ENCODE peak calls at places on chromosomes 6 and 20, in six cellular contexts. M, I, C, D, V and L are unnamed samples.

GRCh38 chr20:44738779-44739477 is 6.7 kb upstream of the KCNK15 start:
- DNase-seq in I (peak; percentile 46), M (no peak), D (no peak), V (peak; percentile 74), C (peak; percentile 42), L (no peak)

GRCh38 chr6:73285674-73286283 is 22.8 kb upstream of the KHDC1 start:
- DNase-seq in C (no peak), V (no peak), I (no peak), M (no peak), D (no peak), L (no peak)

GRCh38 chr20:23532533-23532932 is 35.8 kb downstream of the CST9L start:
- DNase-seq in C (no peak), I (no peak), D (no peak), V (no peak), M (no peak), L (no peak)

GRCh38 chr20:63177785-63178444 is 38.0 kb downstream of the YTHDF1 start:
- DNase-seq in D (peak; percentile 62), I (no peak), M (no peak), V (no peak), C (no peak), L (no peak)

GRCh38 chr20:4063631-4064030 is 48.3 kb upstream of the RNF24 start:
- DNase-seq in C (no peak), I (no peak), D (no peak), M (no peak), V (no peak), L (no peak)

GRCh38 chr6:154164397-154164796 is 125.4 kb downstream of the OPRM1 start:
- DNase-seq in M (no peak), D (no peak), I (peak; percentile 40), C (no peak), V (peak; percentile 47), L (no peak)

GRCh38 chr6:166420351-166420750 is 37.6 kb upstream of the MPC1 start:
- DNase-seq in V (no peak), C (no peak), D (no peak), M (no peak), I (no peak), L (no peak)

GRCh38 chr6:163414117-163414366 is 476 bp upstream of the QKI start:
- DNase-seq in I (no peak), C (no peak), D (peak; percentile 93), M (no peak), V (peak; percentile 33), L (no peak)

GRCh38 chr6:161223646-161224045 is 50.2 kb downstream of the AGPAT4 start:
- DNase-seq in I (no peak), C (no peak), M (no peak), V (no peak), D (no peak), L (no peak)

GRCh38 chr6:145427232-145427631 is 308.1 kb downstream of the EPM2A start:
- DNase-seq in V (no peak), I (no peak), D (no peak), M (no peak), C (no peak), L (no peak)

GRCh38 chr6:14468656-14469321 is 351.2 kb downstream of the CD83 start:
- DNase-seq in V (no peak), C (no peak), I (no peak), M (no peak), D (no peak), L (no peak)

GRCh38 chr20:49987015-49987867 is 4.5 kb downstream of the SNAI1 start:
- DNase-seq in M (no peak), D (no peak), I (no peak), C (no peak), V (no peak), L (no peak)

GRCh38 chr6:127342296-127342945 is 988 bp downstream of the ECHDC1 start:
- DNase-seq in C (peak; percentile 38), V (no peak), M (no peak), D (no peak), I (peak; percentile 34), L (no peak)

GRCh38 chr20:9068232-9068781 is 580 bp upstream of the PLCB4 start:
- DNase-seq in I (peak; percentile 40), C (peak; percentile 36), V (no peak), D (peak; percentile 69), M (no peak), L (no peak)

GRCh38 chr20:46683939-46684750 is 5.1 kb downstream of the TP53RK start:
- DNase-seq in V (peak; percentile 65), I (peak; percentile 85), C (no peak), D (no peak), M (no peak), L (no peak)

GRCh38 chr6:7593234-7593633 is 3.2 kb downstream of the SNRNP48 start:
- DNase-seq in V (no peak), D (no peak), C (no peak), M (no peak), I (no peak), L (no peak)

GRCh38 chr20:35091808-35092523 is 641 bp downstream of the TRPC4AP start:
- DNase-seq in M (no peak), C (peak; percentile 13), D (no peak), V (no peak), I (no peak), L (peak; percentile 75)

GRCh38 chr20:8330785-8331699 is 199.0 kb downstream of the PLCB1 start:
- DNase-seq in I (no peak), V (no peak), D (no peak), C (no peak), M (no peak), L (no peak)

GRCh38 chr6:3912366-3913076 is 63.3 kb downstream of the FAM50B start:
- DNase-seq in C (no peak), M (no peak), I (no peak), V (no peak), D (no peak), L (no peak)

DNA sequence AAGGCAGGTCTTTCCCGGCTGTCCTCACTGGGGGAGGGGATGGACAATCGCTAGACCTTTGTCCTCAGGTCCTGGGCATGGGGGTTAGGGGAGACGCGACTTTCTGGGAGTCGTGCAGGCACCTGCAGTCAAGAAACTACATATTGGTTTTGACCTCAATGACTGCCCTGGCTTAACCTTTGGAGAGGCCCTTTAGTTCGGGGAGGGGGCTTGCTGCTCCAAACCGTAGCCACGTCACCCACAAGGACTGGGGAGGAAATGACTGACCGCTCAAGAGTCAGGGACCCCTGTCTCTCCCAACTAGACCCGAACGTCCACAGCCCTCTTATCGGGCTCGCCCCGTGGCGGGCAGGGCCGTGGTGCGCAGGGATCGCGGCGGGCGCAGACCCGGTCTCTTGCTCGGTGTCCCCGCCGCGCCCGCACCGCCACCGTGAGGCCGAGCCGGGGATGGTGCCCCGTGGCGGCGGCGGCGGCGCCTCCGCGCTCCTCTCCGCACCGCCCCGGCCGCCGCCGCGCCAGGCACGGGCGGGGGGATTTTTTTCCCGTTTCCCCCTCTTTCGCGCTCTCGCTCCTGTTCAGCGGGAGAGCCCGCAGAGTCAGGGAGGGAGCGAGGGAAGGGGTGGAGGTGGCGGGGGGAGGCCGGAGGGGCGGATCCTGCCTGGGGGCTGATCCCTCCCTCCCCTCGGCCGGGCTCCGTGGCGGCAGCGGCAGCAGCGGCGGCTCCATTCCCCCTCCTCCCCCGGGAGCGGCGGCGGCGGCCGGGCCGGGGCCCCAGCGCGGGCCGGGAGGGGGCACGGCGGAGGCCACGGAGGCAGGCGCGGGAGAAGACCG is at the start of gene BRPF3:
- DNase-seq in I (peak; percentile 77), D (peak; percentile 97), V (peak; percentile 87), M (peak; percentile 95), C (peak; percentile 84), L (peak; percentile 91)
- TF ChIP-seq POLR2AphosphoS5 in I (peak; percentile 41), D (peak; percentile 56), V (no peak), M (no peak), C (no peak), L (no peak)

GRCh38 chr6:2528156-2528555 is 222.6 kb downstream of the MYLK4 start:
- DNase-seq in D (no peak), M (no peak), V (no peak), C (no peak), I (no peak), L (no peak)

GRCh38 chr6:2523061-2523460 is 227.7 kb downstream of the MYLK4 start:
- DNase-seq in V (no peak), C (no peak), I (no peak), D (no peak), M (no peak), L (no peak)

GRCh38 chr6:2524090-2524489 is 226.6 kb downstream of the MYLK4 start:
- DNase-seq in V (no peak), I (no peak), D (no peak), M (no peak), C (no peak), L (no peak)

GRCh38 chr6:2529217-2529719 is 221.5 kb downstream of the MYLK4 start:
- DNase-seq in I (no peak), D (no peak), V (no peak), C (no peak), M (no peak), L (no peak)

DNA sequence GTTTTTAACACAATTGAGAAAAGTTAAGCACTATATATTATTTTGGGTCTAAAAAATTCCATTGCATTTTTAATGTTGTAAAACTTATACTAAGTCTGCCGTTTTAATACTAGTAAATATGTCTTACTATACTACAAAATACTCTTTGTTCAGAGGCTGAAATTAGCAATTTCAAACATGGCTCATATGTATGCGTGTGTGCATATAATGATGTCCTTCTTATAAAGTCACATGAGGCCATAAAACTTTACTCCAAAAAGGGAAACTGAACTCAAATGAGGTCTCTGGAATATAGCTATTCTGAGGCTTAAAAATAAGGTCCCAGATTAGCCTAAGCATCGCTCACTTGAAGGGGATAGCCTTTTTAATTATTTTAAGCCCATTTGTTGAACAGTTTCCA is 224.0 kb downstream of the MYLK4 start:
- DNase-seq in D (no peak), M (no peak), C (no peak), V (no peak), I (no peak), L (no peak)
- H3K27ac ChIP-seq in D (no peak overlapping the region), M (no peak overlapping the region), C (no peak overlapping the region), V (no peak overlapping the region), I (no peak overlapping the region), L (no peak overlapping the region)

GRCh38 chr6:144007779-144008500 is at the start of gene PLAGL1:
- DNase-seq in C (peak; percentile 69), D (peak; percentile 83), V (peak; percentile 59), I (peak; percentile 58), M (no peak), L (peak; percentile 81)
- H3K27me3 ChIP-seq in C (no peaks in the 10 kb centered on the region), D (peaks cover 9% of the 10 kb centered on the region), V (no peaks in the 10 kb centered on the region), I (no peaks in the 10 kb centered on the region), M (peaks cover 4% of the 10 kb centered on the region), L (no peaks in the 10 kb centered on the region)

DNA sequence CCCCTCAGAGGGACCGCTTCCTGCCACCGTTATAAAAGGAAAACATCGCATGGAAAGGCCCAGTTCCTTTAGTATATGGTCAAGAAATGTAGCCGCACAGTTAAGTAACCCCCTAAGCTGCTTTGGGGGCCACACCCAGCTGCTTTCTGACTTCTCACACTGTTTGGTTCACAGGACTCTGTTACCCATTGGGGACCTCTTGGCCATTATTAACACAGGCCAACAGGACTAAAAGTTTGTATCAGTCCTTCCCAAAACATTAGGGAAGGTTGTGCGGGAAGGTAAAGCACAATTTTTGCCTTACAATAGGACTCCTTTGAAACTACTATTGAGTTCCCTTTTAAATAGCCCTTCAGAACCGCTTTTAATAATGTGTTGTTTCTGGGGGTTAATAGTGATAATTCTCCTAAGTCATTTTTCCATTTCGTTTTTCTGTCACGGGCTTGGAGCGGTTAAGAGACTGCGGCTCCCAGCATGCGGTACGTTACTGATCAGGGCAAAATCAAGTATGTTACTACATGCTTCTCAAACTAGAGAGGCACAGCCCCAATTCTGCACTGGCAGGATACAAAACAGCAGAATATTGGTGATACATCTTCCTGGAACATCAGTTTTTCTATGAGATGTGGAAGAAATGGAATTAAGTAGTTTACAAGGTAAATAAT is 668 bp upstream of the RPP40 start:
- DNase-seq in V (no peak), C (no peak), D (no peak), I (no peak), M (peak; percentile 21), L (no peak)
- TF ChIP-seq POLR2AphosphoS5 in V (no peak), C (no peak), D (no peak), I (no peak), M (no peak), L (no peak)